ENCODE peak calls at places on chromosomes 5 and 9, in seven cellular contexts. J is HFF-Myc, V is A549, P is brain microvascular endothelial cell, N is progenitor cell of endocrine pancreas, F is lower lobe of right lung, W is psoas muscle. E is an unnamed sample.

GRCh38 chr5:56301041-56301440 is 67.9 kb upstream of the ANKRD55 start:
- DNase-seq in J (no peak), V (peak), P (no peak), N (no peak), F (no peak), W (no peak), E (no peak)

GRCh38 chr9:134838651-134839431 is 41.8 kb upstream of the FCN2 start:
- DNase-seq in J (no peak), V (no peak), P (no peak), N (no peak), F (no peak), W (peak), E (no peak)

GRCh38 chr5:55226934-55227737 is at the start of gene MCIDAS:
- DNase-seq in J (no peak), V (peak), P (no peak), N (peak), F (peak), W (no peak), E (no peak)

GRCh38 chr5:78640622-78641021 is 8.0 kb downstream of the LHFPL2 start:
- DNase-seq in J (no peak), V (peak), P (no peak), N (no peak), F (no peak), W (no peak), E (no peak)

GRCh38 chr5:150589791-150590601 is 50.5 kb upstream of the SYNPO start:
- DNase-seq in J (peak), V (no peak), P (no peak), N (no peak), F (no peak), W (peak), E (no peak)

GRCh38 chr9:87801013-87801412 is 75.1 kb downstream of the CTSL start:
- DNase-seq in J (no peak), V (no peak), P (no peak), N (no peak), F (no peak), W (no peak), E (no peak)

GRCh38 chr5:60961685-60962084 is 16.7 kb downstream of the NDUFAF2 start:
- DNase-seq in J (no peak), V (peak), P (peak), N (no peak), F (no peak), W (no peak), E (no peak)

GRCh38 chr5:982377-983237 is 26.0 kb upstream of the NKD2 start:
- DNase-seq in J (no peak), V (peak), P (no peak), N (no peak), F (no peak), W (no peak), E (no peak)

GRCh38 chr9:130213898-130214761 is 41.9 kb downstream of the NCS1 start:
- DNase-seq in J (no peak), V (no peak), P (no peak), N (no peak), F (no peak), W (no peak), E (no peak)

GRCh38 chr5:81762401-81762800 is 11.5 kb upstream of the SSBP2 start:
- DNase-seq in J (no peak), V (no peak), P (no peak), N (no peak), F (no peak), W (no peak), E (no peak)

GRCh38 chr9:89929721-89930480 is 325.1 kb downstream of the GADD45G start:
- DNase-seq in J (peak), V (no peak), P (no peak), N (no peak), F (no peak), W (peak), E (no peak)

GRCh38 chr9:75892168-75892901 is 1.9 kb downstream of the PCSK5 start:
- DNase-seq in J (no peak), V (peak), P (no peak), N (peak), F (peak), W (peak), E (no peak)

GRCh38 chr5:156762656-156763055 is 87.4 kb upstream of the PPP1R2B start:
- DNase-seq in J (peak), V (no peak), P (no peak), N (no peak), F (no peak), W (no peak), E (no peak)

GRCh38 chr9:132020845-132021510 is 58.7 kb downstream of the MED27 start:
- DNase-seq in J (no peak), V (no peak), P (no peak), N (no peak), F (no peak), W (no peak), E (no peak)

GRCh38 chr9:18075253-18075977 is 398.5 kb upstream of the ADAMTSL1 start:
- DNase-seq in J (no peak), V (no peak), P (no peak), N (no peak), F (no peak), W (no peak), E (no peak)

GRCh38 chr9:70260007-70260443 is 1.2 kb downstream of the SMC5 start:
- DNase-seq in J (no peak), V (peak), P (no peak), N (no peak), F (peak), W (no peak), E (no peak)

GRCh38 chr9:70258692-70259511 is at the start of gene SMC5:
- DNase-seq in J (peak), V (peak), P (peak), N (peak), F (peak), W (peak), E (peak)

GRCh38 chr9:70257991-70258691 is 637 bp upstream of the SMC5 start:
- DNase-seq in J (peak), V (no peak), P (peak), N (peak), F (peak), W (no peak), E (no peak)

GRCh38 chr9:70260606-70261005 is 1.8 kb downstream of the SMC5 start:
- DNase-seq in J (no peak), V (no peak), P (no peak), N (no peak), F (no peak), W (no peak), E (no peak)

GRCh38 chr9:70259512-70259802 is 679 bp downstream of the SMC5 start:
- DNase-seq in J (no peak), V (no peak), P (no peak), N (no peak), F (no peak), W (no peak), E (no peak)
- TF ChIP-seq CTCF in J (no peak), V (no peak), P (no peak), N (no peak), F (no peak), W (no peak), E (no peak)

GRCh38 chr5:111070272-111071134 is 1.0 kb upstream of the TSLP start:
- DNase-seq in J (no peak), V (no peak), P (no peak), N (peak), F (peak), W (peak), E (no peak)
- TF ChIP-seq CTCF in J (no peak), V (no peak), P (peak), N (no peak), F (no peak), W (no peak), E (no peak)

DNA sequence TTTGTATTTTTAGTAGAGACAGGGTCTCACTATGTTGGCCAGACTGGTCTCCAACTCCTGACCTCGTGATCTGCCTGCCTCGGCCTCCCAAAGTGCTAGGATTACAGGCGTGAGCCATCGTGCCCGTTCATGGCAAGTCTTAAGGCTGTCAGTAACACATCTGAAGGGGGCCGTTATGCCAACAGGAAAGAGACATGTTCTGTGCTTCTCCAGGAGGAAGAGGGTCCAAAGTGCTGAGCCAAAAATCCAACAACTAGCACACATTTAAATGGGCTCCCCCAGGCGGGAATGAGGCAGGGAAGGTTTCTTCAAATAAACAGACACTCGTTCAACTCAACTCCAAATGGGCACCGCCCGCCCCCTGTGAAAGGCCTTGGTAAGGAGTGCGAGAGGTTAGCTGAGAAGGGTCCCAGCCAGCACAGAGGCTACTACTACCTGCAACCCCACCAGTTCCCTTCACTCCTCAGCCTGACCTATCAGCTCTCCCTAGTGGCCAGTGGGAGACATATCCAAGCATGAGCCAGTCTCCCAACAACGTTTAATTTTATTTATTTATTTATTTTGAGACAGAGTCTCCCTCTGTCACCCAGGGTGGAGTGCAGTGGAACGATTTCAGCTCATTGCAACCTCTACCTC is 84.1 kb upstream of the DMRT1 start:
- DNase-seq in J (no peak), V (peak), P (peak), N (no peak), F (no peak), W (no peak), E (peak)
- TF ChIP-seq CTCF in J (peak), V (peak), P (peak), N (peak), F (peak), W (peak), E (peak)

DNA sequence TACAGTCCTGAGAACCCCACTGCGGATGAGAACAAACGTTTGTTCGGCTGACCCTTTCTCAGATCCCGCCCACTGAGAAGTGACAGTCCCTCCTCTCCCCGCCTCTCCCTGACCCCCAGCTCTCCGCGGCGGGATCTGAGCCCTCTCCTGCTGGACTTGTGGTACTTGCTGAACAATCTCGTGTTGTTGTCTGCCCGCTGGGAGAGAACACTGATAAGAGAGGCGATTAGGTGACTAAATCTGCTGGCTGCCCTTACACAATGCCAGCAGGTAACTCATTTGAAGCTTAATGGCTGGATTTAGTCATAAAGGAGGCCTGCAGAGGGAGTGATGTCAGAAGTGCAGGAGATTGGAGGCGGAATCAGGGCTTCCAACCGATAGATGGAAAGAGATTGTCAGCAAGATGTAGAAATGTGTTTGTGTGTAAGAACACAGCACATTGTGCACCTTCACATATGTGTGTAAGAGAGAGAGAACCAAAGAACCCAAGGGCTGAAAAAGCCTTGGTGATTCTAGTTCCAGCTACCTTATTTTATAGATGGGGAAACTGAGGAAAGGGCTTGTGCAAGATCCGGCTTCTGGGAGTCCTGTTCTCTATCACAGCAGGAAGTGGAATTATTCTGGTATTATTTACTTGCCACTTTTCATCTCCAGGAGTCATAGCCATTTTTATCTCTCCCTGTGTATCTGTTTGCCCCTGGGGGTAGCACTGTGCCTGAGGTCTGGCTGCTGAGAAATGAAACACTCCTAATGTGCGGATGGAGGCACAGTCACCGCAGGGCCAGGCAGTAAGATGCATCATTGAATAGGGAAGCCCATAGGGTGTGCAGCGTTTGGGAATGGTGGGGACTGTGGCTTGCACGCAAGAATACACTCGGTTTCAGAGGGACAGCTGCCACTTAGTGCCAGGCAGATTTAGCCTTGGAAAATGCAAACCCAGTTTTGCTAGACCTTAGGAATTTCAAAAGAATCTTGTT is 203.7 kb upstream of the MSX2 start:
- DNase-seq in J (no peak), V (no peak), P (no peak), N (peak), F (no peak), W (no peak), E (no peak)
- TF ChIP-seq CTCF in J (no peak), V (no peak), P (no peak), N (no peak), F (no peak), W (no peak), E (no peak)

GRCh38 chr9:12699529-12699928 is 6.3 kb downstream of the TYRP1 start:
- DNase-seq in J (no peak), V (no peak), P (no peak), N (no peak), F (no peak), W (no peak), E (no peak)
- TF ChIP-seq CTCF in J (no peak), V (no peak), P (peak), N (peak), F (no peak), W (no peak), E (no peak)

GRCh38 chr5:168327019-168327421 is 35.6 kb downstream of the WWC1 start:
- DNase-seq in J (no peak), V (no peak), P (no peak), N (no peak), F (no peak), W (no peak), E (no peak)

GRCh38 chr5:168327994-168328393 is 36.5 kb downstream of the WWC1 start:
- DNase-seq in J (no peak), V (no peak), P (no peak), N (no peak), F (no peak), W (no peak), E (no peak)

GRCh38 chr5:168328804-168329203 is 37.4 kb downstream of the WWC1 start:
- DNase-seq in J (no peak), V (peak), P (no peak), N (peak), F (no peak), W (no peak), E (no peak)

GRCh38 chr5:168327451-168327850 is 36.0 kb downstream of the WWC1 start:
- DNase-seq in J (no peak), V (no peak), P (no peak), N (no peak), F (no peak), W (no peak), E (no peak)

GRCh38 chr5:168324864-168325615 is 33.6 kb downstream of the WWC1 start:
- DNase-seq in J (no peak), V (peak), P (no peak), N (no peak), F (no peak), W (no peak), E (no peak)
- TF ChIP-seq CTCF in J (no peak), V (no peak), P (no peak), N (no peak), F (no peak), W (no peak), E (no peak)

GRCh38 chr5:128800377-128800776 is 164.9 kb upstream of the SLC27A6 start:
- DNase-seq in J (no peak), V (no peak), P (no peak), N (no peak), F (no peak), W (no peak), E (no peak)
- TF ChIP-seq CTCF in J (no peak), V (no peak), P (no peak), N (no peak), F (no peak), W (no peak), E (no peak)

GRCh38 chr9:70120834-70121510 is 77.3 kb downstream of the MAMDC2 start:
- DNase-seq in J (peak), V (peak), P (peak), N (no peak), F (no peak), W (peak), E (no peak)
- TF ChIP-seq CTCF in J (peak), V (peak), P (peak), N (no peak), F (no peak), W (peak), E (peak)

DNA sequence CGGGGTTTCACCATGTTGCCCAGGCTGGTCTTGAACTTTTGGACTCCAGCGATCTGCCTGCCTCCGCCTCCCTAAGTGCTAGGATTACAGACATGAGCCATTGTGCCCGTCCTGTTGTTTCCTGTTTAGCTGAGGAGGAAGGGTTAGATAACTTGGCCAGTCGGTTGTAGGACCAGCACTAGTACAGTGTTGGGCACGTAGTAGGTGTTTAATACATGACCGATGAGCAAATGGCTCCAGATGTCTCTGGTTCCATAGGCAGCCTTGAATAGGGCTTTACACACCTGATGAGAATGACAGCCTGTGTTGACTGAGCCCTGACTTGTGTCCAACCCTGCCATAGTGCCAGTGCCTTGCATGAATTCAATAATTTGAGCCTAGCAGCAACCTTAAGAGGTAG is 1.8 kb downstream of the EHMT1 start:
- DNase-seq in J (no peak), V (no peak), P (no peak), N (no peak), F (no peak), W (no peak), E (no peak)
- TF ChIP-seq CTCF in J (no peak), V (no peak), P (no peak), N (no peak), F (no peak), W (no peak), E (no peak)

DNA sequence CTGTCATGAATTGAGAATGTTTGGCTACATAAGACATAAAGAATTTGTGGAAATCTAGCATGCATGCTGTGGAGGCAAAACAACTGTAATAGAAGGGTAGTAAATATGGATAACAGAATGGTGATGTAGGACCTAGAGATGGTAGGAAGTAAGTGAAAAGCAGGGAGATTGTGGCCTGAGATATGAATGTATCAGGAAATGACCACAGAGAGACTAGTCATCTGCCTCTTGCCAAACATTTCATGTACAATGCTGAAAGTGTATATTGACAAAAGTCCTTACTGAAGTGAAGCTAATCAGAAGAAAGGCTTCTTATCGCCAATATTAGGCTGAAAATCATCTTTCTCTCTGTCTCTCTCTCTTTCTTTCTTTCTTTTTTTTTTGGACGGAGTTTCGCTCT is 873.1 kb upstream of the CTNND2 start:
- DNase-seq in J (no peak), V (no peak), P (no peak), N (no peak), F (no peak), W (no peak), E (no peak)
- TF ChIP-seq CTCF in J (no peak), V (no peak), P (no peak), N (no peak), F (no peak), W (no peak), E (no peak)